ENCODE peak calls at places on chromosomes 6 and 20, in seven cellular contexts. One of them, this sample, is unnamed.

GRCh38 chr6:145963216-145964068 is 716 bp downstream of the SHPRH start:
- DNase-seq in NCI-H1694: no peak
- DNase-seq in lower leg skin: peak; percentile 36
- DNase-seq in IMR-90: peak; percentile 43
- DNase-seq in GM13977: peak; percentile 32
- DNase-seq in CD8-positive, alpha-beta memory T cell: peak; percentile 24
- DNase-seq in epithelial cell of prostate: no peak
- DNase-seq in this sample: peak; percentile 32

GRCh38 chr20:62994850-62995249 is 11.9 kb downstream of the BHLHE23 start:
- DNase-seq in CD8-positive, alpha-beta memory T cell: no peak
- DNase-seq in lower leg skin: no peak
- DNase-seq in epithelial cell of prostate: no peak
- DNase-seq in IMR-90: no peak
- DNase-seq in GM13977: no peak
- DNase-seq in NCI-H1694: no peak
- DNase-seq in this sample: no peak

GRCh38 chr6:37155394-37156312 is 14.3 kb upstream of the PIM1 start:
- DNase-seq in lower leg skin: no peak
- DNase-seq in NCI-H1694: no peak
- DNase-seq in epithelial cell of prostate: no peak
- DNase-seq in CD8-positive, alpha-beta memory T cell: no peak
- DNase-seq in IMR-90: no peak
- DNase-seq in GM13977: peak; percentile 78
- DNase-seq in this sample: peak; percentile 67

GRCh38 chr6:105733556-105734162 is 330.8 kb upstream of the PREP start:
- DNase-seq in IMR-90: peak; percentile 60
- DNase-seq in NCI-H1694: no peak
- DNase-seq in lower leg skin: no peak
- DNase-seq in CD8-positive, alpha-beta memory T cell: no peak
- DNase-seq in epithelial cell of prostate: no peak
- DNase-seq in GM13977: no peak
- DNase-seq in this sample: no peak

GRCh38 chr6:128659878-128660622 is 139.7 kb upstream of the PTPRK start:
- DNase-seq in epithelial cell of prostate: no peak
- DNase-seq in GM13977: no peak
- DNase-seq in lower leg skin: no peak
- DNase-seq in NCI-H1694: no peak
- DNase-seq in CD8-positive, alpha-beta memory T cell: no peak
- DNase-seq in IMR-90: no peak
- DNase-seq in this sample: no peak

GRCh38 chr6:29531668-29532067 is 27.9 kb downstream of the UBD start:
- DNase-seq in epithelial cell of prostate: no peak
- DNase-seq in NCI-H1694: no peak
- DNase-seq in GM13977: peak; percentile 36
- DNase-seq in IMR-90: no peak
- DNase-seq in CD8-positive, alpha-beta memory T cell: no peak
- DNase-seq in lower leg skin: no peak
- DNase-seq in this sample: peak; percentile 31

GRCh38 chr20:47258745-47259695 is 97.5 kb downstream of the ZMYND8 start:
- DNase-seq in IMR-90: peak; percentile 63
- DNase-seq in GM13977: peak; percentile 68
- DNase-seq in lower leg skin: no peak
- DNase-seq in epithelial cell of prostate: peak; percentile 34
- DNase-seq in NCI-H1694: no peak
- DNase-seq in CD8-positive, alpha-beta memory T cell: no peak
- DNase-seq in this sample: peak; percentile 67

GRCh38 chr20:32792316-32792715 is 27.4 kb upstream of the MAPRE1 start:
- DNase-seq in epithelial cell of prostate: no peak
- DNase-seq in lower leg skin: no peak
- DNase-seq in CD8-positive, alpha-beta memory T cell: no peak
- DNase-seq in NCI-H1694: no peak
- DNase-seq in GM13977: peak; percentile 81
- DNase-seq in IMR-90: peak; percentile 23
- DNase-seq in this sample: peak; percentile 79

This sample was measured in GM20000.